ENCODE peak calls at places on chromosomes 7 and 10, in seven cellular contexts. X is GM12878, L is H1, C is HCT116, F is K562, N is SK-N-SH, E is HepG2. B is an unnamed sample.

GRCh38 chr10:48333856-48334255 is 27.4 kb downstream of the MAPK8 start:
- DNase-seq in X (no peak), L (no peak), C (peak; percentile 57), F (no peak), N (no peak), E (no peak), B (peak; percentile 23)

GRCh38 chr7:35593896-35594295 is 101.0 kb downstream of the HERPUD2 start:
- DNase-seq in X (no peak), L (peak; percentile 23), C (peak; percentile 12), F (peak; percentile 59), N (peak; percentile 36), E (peak; percentile 7), B (no peak)

GRCh38 chr7:137715546-137715945 is 131.2 kb downstream of the DGKI start:
- DNase-seq in X (no peak), L (no peak), C (no peak), F (no peak), N (no peak), E (no peak), B (no peak)

GRCh38 chr7:156493942-156494341 is 146.6 kb upstream of the RNF32 start:
- DNase-seq in X (no peak), L (no peak), C (no peak), F (no peak), N (no peak), E (no peak), B (no peak)

GRCh38 chr10:23345861-23346260 is 1.3 kb upstream of the C10orf67 start:
- DNase-seq in X (no peak), L (no peak), C (no peak), F (no peak), N (no peak), E (peak; percentile 94), B (no peak)

GRCh38 chr10:132511692-132512442 is 25.7 kb upstream of the INPP5A start:
- DNase-seq in X (no peak), L (no peak), C (no peak), F (no peak), N (no peak), E (no peak), B (no peak)

GRCh38 chr10:96833220-96834001 is 1.3 kb downstream of the LCOR start:
- DNase-seq in X (no peak), L (no peak), C (no peak), F (peak; percentile 32), N (peak; percentile 47), E (peak; percentile 59), B (peak; percentile 43)

GRCh38 chr7:25260862-25261454 is 32.7 kb upstream of the NPVF start:
- DNase-seq in X (no peak), L (no peak), C (no peak), F (no peak), N (no peak), E (no peak), B (no peak)

GRCh38 chr10:119595715-119596515 is 849 bp downstream of the TIAL1 start:
- DNase-seq in X (no peak), L (no peak), C (no peak), F (peak; percentile 57), N (no peak), E (no peak), B (peak; percentile 26)

GRCh38 chr7:30663414-30663813 is 18.8 kb downstream of the CRHR2 start:
- DNase-seq in X (no peak), L (no peak), C (no peak), F (no peak), N (no peak), E (no peak), B (no peak)

GRCh38 chr7:155631155-155631554 is 13.3 kb upstream of the RBM33 start:
- DNase-seq in X (no peak), L (no peak), C (no peak), F (no peak), N (no peak), E (no peak), B (no peak)

GRCh38 chr7:3943265-3943664 is 642.2 kb downstream of the SDK1 start:
- DNase-seq in X (no peak), L (no peak), C (no peak), F (no peak), N (no peak), E (no peak), B (no peak)

GRCh38 chr10:6305762-6306321 is 103.1 kb downstream of the PFKFB3 start:
- DNase-seq in X (no peak), L (no peak), C (no peak), F (no peak), N (no peak), E (no peak), B (no peak)

GRCh38 chr10:117503170-117503885 is 39.2 kb upstream of the EMX2 start:
- DNase-seq in X (no peak), L (no peak), C (no peak), F (no peak), N (peak; percentile 81), E (no peak), B (no peak)

GRCh38 chr10:79941146-79941545 is 7.8 kb downstream of the SFTPD start:
- DNase-seq in X (no peak), L (no peak), C (no peak), F (no peak), N (no peak), E (no peak), B (no peak)

GRCh38 chr7:22596763-22597434 is 96.9 kb upstream of the STEAP1B start:
- DNase-seq in X (no peak), L (no peak), C (no peak), F (no peak), N (no peak), E (no peak), B (no peak)

GRCh38 chr7:73890541-73891147 is 29.7 kb downstream of the TMEM270 start:
- DNase-seq in X (no peak), L (no peak), C (no peak), F (no peak), N (no peak), E (no peak), B (no peak)

GRCh38 chr7:81064446-81064845 is 145.6 kb upstream of the SEMA3C start:
- DNase-seq in X (no peak), L (no peak), C (no peak), F (no peak), N (no peak), E (no peak), B (no peak)

DNA sequence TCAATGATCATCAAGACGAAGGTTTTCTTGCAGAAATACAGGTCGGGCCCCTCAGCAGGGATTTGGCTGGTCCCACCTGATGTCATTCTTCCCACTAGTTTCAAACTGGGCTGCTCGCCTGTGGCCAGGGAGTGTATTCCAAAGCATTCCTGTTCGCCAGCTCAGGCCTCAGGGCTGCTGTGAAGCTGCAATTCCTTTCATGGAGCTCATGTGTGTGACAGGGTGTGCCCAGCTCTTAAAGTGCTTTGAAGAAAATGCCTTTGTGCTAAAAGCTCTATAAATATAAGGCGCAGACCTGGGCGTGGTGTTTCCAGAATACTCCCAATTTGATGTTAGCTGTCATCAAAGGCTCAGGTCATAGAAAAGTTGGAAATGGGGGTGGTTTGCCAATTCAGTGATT is 297.5 kb upstream of the LYZL1 start:
- DNase-seq in X (no peak), L (peak; percentile 15), C (peak; percentile 76), F (no peak), N (no peak), E (peak; percentile 30), B (no peak)
- TF ChIP-seq JUND in X (no peak), L (no peak), C (peak; percentile 55), F (no peak), N (no peak), E (no peak), B (no peak)

GRCh38 chr7:91137969-91138368 is 126.3 kb upstream of the FZD1 start:
- DNase-seq in X (no peak), L (no peak), C (no peak), F (no peak), N (no peak), E (no peak), B (no peak)
- TF ChIP-seq JUND in X (no peak), L (no peak), C (no peak), F (no peak), N (no peak), E (no peak), B (no peak)

GRCh38 chr7:134827436-134827835 is 48.0 kb downstream of the CALD1 start:
- DNase-seq in X (no peak), L (no peak), C (no peak), F (no peak), N (no peak), E (no peak), B (no peak)
- TF ChIP-seq JUND in X (no peak), L (no peak), C (no peak), F (no peak), N (no peak), E (no peak), B (no peak)

DNA sequence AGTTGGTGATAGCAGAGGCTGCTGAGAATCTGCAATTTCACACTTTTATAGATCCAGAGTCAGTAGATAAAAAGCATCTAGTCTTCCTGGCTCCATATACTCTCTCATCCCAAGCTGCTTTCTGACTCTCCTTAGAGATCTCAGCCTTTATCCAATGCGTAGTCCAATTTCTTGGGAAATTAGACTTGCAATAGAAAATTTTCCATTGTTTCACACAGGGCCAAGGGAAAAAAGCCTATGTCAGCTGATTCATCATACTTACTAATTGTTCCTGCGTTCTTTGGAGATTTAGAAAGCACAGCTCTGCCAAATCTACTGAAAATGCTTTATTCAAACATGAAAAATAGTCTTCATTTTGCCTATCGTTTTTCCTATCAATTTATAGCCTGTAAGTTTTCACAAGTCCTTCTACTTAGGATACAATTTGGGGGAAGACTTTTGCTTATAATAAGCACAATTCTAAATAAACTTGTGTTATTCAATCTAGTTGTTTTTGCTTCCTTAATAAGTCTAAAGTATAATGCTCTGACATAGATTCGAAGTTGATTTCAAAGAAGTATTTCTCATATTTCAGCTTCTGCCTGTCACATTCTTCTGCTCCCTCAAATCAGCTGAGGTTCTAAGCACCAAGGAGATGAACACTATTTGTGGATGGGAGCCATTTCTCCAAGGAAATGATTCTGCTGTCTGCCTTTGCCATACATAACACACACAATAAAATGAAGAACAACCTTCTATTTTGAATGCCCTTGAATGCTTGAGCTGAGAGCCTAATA is 165.4 kb downstream of the ADAM12 start:
- DNase-seq in X (no peak), L (no peak), C (no peak), F (no peak), N (no peak), E (no peak), B (no peak)
- TF ChIP-seq JUND in X (no peak), L (no peak), C (no peak), F (no peak), N (no peak), E (no peak), B (no peak)

GRCh38 chr10:54776622-54777021 is 24.4 kb downstream of the PCDH15 start:
- DNase-seq in X (no peak), L (no peak), C (no peak), F (no peak), N (no peak), E (no peak), B (no peak)
- TF ChIP-seq JUND in X (no peak), L (no peak), C (no peak), F (no peak), N (no peak), E (no peak), B (no peak)

DNA sequence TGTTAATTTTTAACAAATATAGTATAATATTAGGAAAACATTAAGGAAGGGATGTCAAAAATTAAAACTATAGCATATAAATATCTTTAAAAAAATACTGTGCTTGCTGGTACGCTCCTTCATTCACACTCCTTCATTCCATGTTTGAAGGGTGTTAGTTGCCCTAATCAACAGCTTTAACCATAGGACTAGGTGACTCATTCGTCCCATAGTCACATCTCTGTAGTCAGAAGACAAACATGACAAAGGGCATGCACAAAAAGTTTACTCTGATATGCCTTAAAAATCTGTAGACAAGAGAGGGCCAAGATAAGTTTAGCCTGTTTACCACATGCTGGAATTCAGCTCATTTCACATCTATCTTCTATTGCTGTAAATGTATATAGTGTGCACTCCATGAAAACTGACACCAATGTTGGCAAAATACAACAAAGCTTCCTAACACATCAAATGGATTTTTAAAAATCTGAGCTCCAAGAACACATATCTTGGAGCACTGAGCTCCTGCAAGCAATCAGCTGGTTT is 628 bp downstream of the FAM13C start:
- DNase-seq in X (no peak), L (no peak), C (no peak), F (no peak), N (no peak), E (peak; percentile 4), B (no peak)
- TF ChIP-seq JUND in X (no peak), L (no peak), C (no peak), F (no peak), N (no peak), E (no peak), B (no peak)

B was measured in T47D.